ENCODE peak calls at places on chromosomes 11 and 22, in ten cellular contexts. H, Z, V, T, D, Q, J, A, M and S are unnamed samples.

GRCh38 chr22:31347251-31348008 is 1.3 kb upstream of the PATZ1 start:
- DNase-seq in H (peak), Z (peak), V (no peak), T (peak), D (peak), Q (no peak), J (no peak), A (peak), M (peak), S (peak)

GRCh38 chr22:28903080-28903479 is 19.7 kb downstream of the ZNRF3 start:
- DNase-seq in H (peak), Z (no peak), V (no peak), T (no peak), D (no peak), Q (no peak), J (no peak), A (no peak), M (no peak), S (no peak)

GRCh38 chr11:14359573-14360031 is 619 bp upstream of the RRAS2 start:
- DNase-seq in H (no peak), Z (peak), V (no peak), T (no peak), D (no peak), Q (no peak), J (no peak), A (no peak), M (no peak), S (no peak)

GRCh38 chr11:10660323-10660722 is 33.2 kb downstream of the IRAG1 start:
- DNase-seq in H (no peak), Z (no peak), V (no peak), T (no peak), D (no peak), Q (no peak), J (no peak), A (no peak), M (no peak), S (no peak)

GRCh38 chr22:29039148-29039547 is 22.5 kb downstream of the C22orf31 start:
- DNase-seq in H (no peak), Z (no peak), V (no peak), T (no peak), D (no peak), Q (no peak), J (no peak), A (no peak), M (no peak), S (no peak)

GRCh38 chr11:72652871-72653615 is 21.2 kb downstream of the PDE2A start:
- DNase-seq in H (no peak), Z (no peak), V (no peak), T (no peak), D (no peak), Q (no peak), J (no peak), A (no peak), M (no peak), S (no peak)

GRCh38 chr11:26777276-26777939 is 55.5 kb upstream of the SLC5A12 start:
- DNase-seq in H (no peak), Z (no peak), V (no peak), T (no peak), D (no peak), Q (no peak), J (no peak), A (no peak), M (no peak), S (no peak)

GRCh38 chr22:31137721-31138120 is 2.6 kb downstream of the PLA2G3 start:
- DNase-seq in H (no peak), Z (no peak), V (no peak), T (no peak), D (no peak), Q (no peak), J (no peak), A (no peak), M (no peak), S (no peak)

GRCh38 chr22:41256898-41257260 is 16.1 kb upstream of the CHADL start:
- DNase-seq in H (peak), Z (peak), V (no peak), T (no peak), D (no peak), Q (no peak), J (no peak), A (peak), M (no peak), S (peak)

GRCh38 chr11:76455331-76455730 is 10.5 kb downstream of the EMSY start:
- DNase-seq in H (no peak), Z (no peak), V (no peak), T (no peak), D (no peak), Q (no peak), J (no peak), A (peak), M (no peak), S (no peak)

GRCh38 chr22:36220457-36220921 is 18.8 kb downstream of the APOL2 start:
- DNase-seq in H (no peak), Z (peak), V (no peak), T (no peak), D (no peak), Q (no peak), J (no peak), A (peak), M (no peak), S (no peak)

GRCh38 chr11:128188346-128189115 is 398.8 kb downstream of the ETS1 start:
- DNase-seq in H (no peak), Z (no peak), V (no peak), T (no peak), D (no peak), Q (no peak), J (no peak), A (peak), M (no peak), S (no peak)

GRCh38 chr22:47189056-47189916 is 426.8 kb downstream of the TBC1D22A start:
- DNase-seq in H (no peak), Z (no peak), V (no peak), T (no peak), D (no peak), Q (no peak), J (no peak), A (no peak), M (peak), S (no peak)

GRCh38 chr11:117639601-117640000 is 157.4 kb downstream of the DSCAML1 start:
- DNase-seq in H (no peak), Z (no peak), V (no peak), T (no peak), D (no peak), Q (no peak), J (no peak), A (no peak), M (no peak), S (no peak)

GRCh38 chr11:70378506-70379134 is 19.7 kb upstream of the CTTN start:
- DNase-seq in H (no peak), Z (no peak), V (no peak), T (no peak), D (peak), Q (no peak), J (no peak), A (no peak), M (no peak), S (no peak)

GRCh38 chr11:47768090-47768620 is 1.0 kb upstream of the FNBP4 start:
- DNase-seq in H (peak), Z (peak), V (no peak), T (peak), D (peak), Q (peak), J (peak), A (peak), M (no peak), S (peak)

GRCh38 chr11:8017894-8018741 is 31.0 kb downstream of the EIF3F start:
- DNase-seq in H (no peak), Z (no peak), V (no peak), T (peak), D (no peak), Q (no peak), J (no peak), A (no peak), M (peak), S (no peak)

GRCh38 chr11:79209540-79210266 is 231.1 kb downstream of the TENM4 start:
- DNase-seq in H (peak), Z (peak), V (no peak), T (no peak), D (no peak), Q (no peak), J (no peak), A (no peak), M (no peak), S (peak)

GRCh38 chr11:86592659-86593451 is 79.6 kb downstream of the ME3 start:
- DNase-seq in H (no peak), Z (peak), V (peak), T (peak), D (peak), Q (peak), J (no peak), A (peak), M (no peak), S (no peak)

GRCh38 chr11:134224710-134225662 is 515 bp downstream of the VPS26B start:
- DNase-seq in H (peak), Z (peak), V (peak), T (peak), D (peak), Q (peak), J (no peak), A (no peak), M (no peak), S (no peak)

GRCh38 chr11:68040121-68040956 is 1.5 kb downstream of the TCIRG1 start:
- DNase-seq in H (peak), Z (peak), V (no peak), T (no peak), D (peak), Q (no peak), J (no peak), A (peak), M (peak), S (no peak)

GRCh38 chr11:134712228-134713145 is 300.4 kb upstream of the B3GAT1 start:
- DNase-seq in H (no peak), Z (no peak), V (no peak), T (no peak), D (no peak), Q (no peak), J (no peak), A (no peak), M (no peak), S (no peak)

GRCh38 chr11:20256925-20257324 is 96.7 kb upstream of the DBX1 start:
- DNase-seq in H (no peak), Z (no peak), V (no peak), T (no peak), D (no peak), Q (no peak), J (no peak), A (no peak), M (no peak), S (no peak)

GRCh38 chr11:36345084-36345511 is 49.0 kb downstream of the PRR5L start:
- DNase-seq in H (no peak), Z (no peak), V (no peak), T (no peak), D (no peak), Q (no peak), J (no peak), A (no peak), M (no peak), S (no peak)

GRCh38 chr22:50209893-50210292 is 9.1 kb downstream of the SELENOO start:
- DNase-seq in H (no peak), Z (peak), V (no peak), T (no peak), D (peak), Q (peak), J (no peak), A (no peak), M (no peak), S (no peak)

GRCh38 chr11:75326439-75326810 is 25.0 kb downstream of the ARRB1 start:
- DNase-seq in H (no peak), Z (no peak), V (no peak), T (no peak), D (no peak), Q (no peak), J (no peak), A (no peak), M (no peak), S (no peak)

GRCh38 chr11:17779861-17780594 is 45.4 kb downstream of the KCNC1 start:
- DNase-seq in H (no peak), Z (peak), V (no peak), T (no peak), D (no peak), Q (no peak), J (no peak), A (no peak), M (no peak), S (no peak)

GRCh38 chr11:26764825-26765224 is 43.0 kb upstream of the SLC5A12 start:
- DNase-seq in H (no peak), Z (no peak), V (no peak), T (no peak), D (no peak), Q (no peak), J (no peak), A (no peak), M (no peak), S (no peak)

GRCh38 chr11:408154-409007 is 6.4 kb downstream of the SIGIRR start:
- DNase-seq in H (no peak), Z (no peak), V (no peak), T (no peak), D (no peak), Q (no peak), J (no peak), A (no peak), M (no peak), S (no peak)

GRCh38 chr11:405976-406795 is 8.6 kb downstream of the SIGIRR start:
- DNase-seq in H (no peak), Z (no peak), V (no peak), T (no peak), D (no peak), Q (no peak), J (no peak), A (no peak), M (no peak), S (no peak)

GRCh38 chr11:405323-405975 is 9.3 kb downstream of the SIGIRR start:
- DNase-seq in H (peak), Z (no peak), V (no peak), T (no peak), D (no peak), Q (no peak), J (no peak), A (no peak), M (no peak), S (no peak)

GRCh38 chr11:407651-408080 is 7.1 kb downstream of the SIGIRR start:
- DNase-seq in H (no peak), Z (no peak), V (no peak), T (no peak), D (no peak), Q (no peak), J (no peak), A (no peak), M (no peak), S (no peak)

DNA sequence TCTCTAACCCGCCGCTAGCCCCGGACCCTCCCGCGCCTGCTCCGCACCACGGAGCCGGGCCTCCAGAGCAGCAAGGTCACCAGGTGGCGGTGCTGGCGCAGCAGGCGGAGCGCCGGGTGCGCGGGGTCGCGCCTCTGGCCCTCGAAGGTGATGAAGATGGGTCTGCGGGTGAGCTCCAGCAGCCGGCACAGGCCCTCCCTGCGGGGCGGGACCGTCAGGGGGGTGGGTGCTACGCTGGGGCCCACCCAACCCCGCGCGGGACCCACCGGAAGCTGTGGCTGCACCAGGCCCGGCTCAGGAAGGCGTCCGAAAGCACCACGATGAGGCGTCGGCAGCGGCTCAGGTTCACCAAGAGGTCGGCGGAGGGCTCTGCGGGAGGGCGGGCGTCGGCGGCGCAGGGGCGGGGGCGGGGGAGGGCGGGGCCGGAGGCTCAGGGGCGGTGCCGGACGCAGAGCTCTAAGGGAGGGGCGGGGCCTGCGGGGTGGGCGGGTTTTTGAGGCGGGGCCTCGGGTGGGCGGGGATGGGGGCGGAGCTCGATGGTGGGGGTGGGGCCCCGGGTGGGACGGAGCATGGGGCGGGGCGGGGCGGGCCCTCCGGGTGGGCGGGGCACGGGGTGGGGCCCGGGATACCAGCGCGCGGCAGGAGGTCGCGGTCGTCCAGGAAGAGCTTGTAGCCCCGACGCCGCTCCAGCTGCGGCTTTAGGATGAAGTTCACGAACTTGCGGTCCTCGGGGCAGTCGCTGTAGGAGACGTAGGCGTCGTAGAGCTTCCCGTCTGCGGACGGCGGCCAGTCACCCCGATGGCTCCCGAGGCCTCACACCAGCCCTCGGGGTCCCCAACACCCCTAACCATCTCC is 7.8 kb downstream of the SIGIRR start:
- DNase-seq in H (peak), Z (peak), V (no peak), T (peak), D (peak), Q (peak), J (no peak), A (peak), M (no peak), S (no peak)
- TF ChIP-seq CTCF in H (peak), Z (no peak), V (no peak), T (no peak), D (peak), Q (peak), J (no peak), A (no peak), M (no peak), S (no peak)

GRCh38 chr22:24068717-24069116 is 57.6 kb downstream of the CABIN1 start:
- DNase-seq in H (no peak), Z (no peak), V (no peak), T (no peak), D (no peak), Q (no peak), J (no peak), A (no peak), M (no peak), S (no peak)

GRCh38 chr22:24066260-24066659 is 55.2 kb downstream of the CABIN1 start:
- DNase-seq in H (no peak), Z (no peak), V (no peak), T (no peak), D (no peak), Q (no peak), J (no peak), A (no peak), M (no peak), S (no peak)

GRCh38 chr22:24067587-24068376 is 56.7 kb downstream of the CABIN1 start:
- DNase-seq in H (no peak), Z (no peak), V (no peak), T (peak), D (no peak), Q (no peak), J (no peak), A (no peak), M (no peak), S (peak)

GRCh38 chr22:24068377-24068680 is 57.2 kb downstream of the CABIN1 start:
- DNase-seq in H (no peak), Z (no peak), V (no peak), T (no peak), D (no peak), Q (no peak), J (no peak), A (no peak), M (no peak), S (no peak)

GRCh38 chr22:24066872-24067271 is 55.8 kb downstream of the CABIN1 start:
- DNase-seq in H (no peak), Z (no peak), V (no peak), T (no peak), D (no peak), Q (no peak), J (no peak), A (no peak), M (no peak), S (no peak)
- TF ChIP-seq CTCF in H (no peak), Z (no peak), V (no peak), T (no peak), D (no peak), Q (no peak), J (no peak), A (no peak), M (no peak), S (no peak)

GRCh38 chr11:2885017-2885675 is 429 bp downstream of the CDKN1C start:
- DNase-seq in H (peak), Z (peak), V (no peak), T (peak), D (no peak), Q (no peak), J (no peak), A (no peak), M (no peak), S (no peak)
- TF ChIP-seq CTCF in H (peak), Z (peak), V (peak), T (no peak), D (peak), Q (peak), J (no peak), A (no peak), M (peak), S (peak)

DNA sequence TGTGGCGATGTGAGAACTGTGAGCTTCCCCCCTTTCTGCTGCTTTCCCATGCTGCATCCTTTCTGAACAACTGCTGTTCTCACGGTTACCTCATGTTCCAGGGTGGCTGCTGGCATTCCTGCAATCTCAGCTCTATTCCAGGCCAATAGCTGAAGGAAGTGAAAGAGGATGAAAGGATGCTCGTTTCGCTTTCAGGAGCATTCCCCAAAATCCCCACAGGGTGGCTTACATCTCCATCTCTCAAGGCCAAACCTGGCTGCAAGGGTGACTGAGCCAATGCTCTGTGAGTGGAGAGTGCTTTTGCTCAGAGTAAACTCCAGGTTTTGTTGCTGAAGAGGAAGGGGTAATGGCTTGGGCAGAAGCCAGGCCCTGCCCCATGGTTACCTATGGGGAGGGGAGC is 848.2 kb downstream of the BRD1 start:
- DNase-seq in H (no peak), Z (no peak), V (no peak), T (no peak), D (no peak), Q (no peak), J (no peak), A (no peak), M (no peak), S (no peak)
- TF ChIP-seq CTCF in H (no peak), Z (peak), V (no peak), T (no peak), D (no peak), Q (no peak), J (no peak), A (no peak), M (no peak), S (peak)

DNA sequence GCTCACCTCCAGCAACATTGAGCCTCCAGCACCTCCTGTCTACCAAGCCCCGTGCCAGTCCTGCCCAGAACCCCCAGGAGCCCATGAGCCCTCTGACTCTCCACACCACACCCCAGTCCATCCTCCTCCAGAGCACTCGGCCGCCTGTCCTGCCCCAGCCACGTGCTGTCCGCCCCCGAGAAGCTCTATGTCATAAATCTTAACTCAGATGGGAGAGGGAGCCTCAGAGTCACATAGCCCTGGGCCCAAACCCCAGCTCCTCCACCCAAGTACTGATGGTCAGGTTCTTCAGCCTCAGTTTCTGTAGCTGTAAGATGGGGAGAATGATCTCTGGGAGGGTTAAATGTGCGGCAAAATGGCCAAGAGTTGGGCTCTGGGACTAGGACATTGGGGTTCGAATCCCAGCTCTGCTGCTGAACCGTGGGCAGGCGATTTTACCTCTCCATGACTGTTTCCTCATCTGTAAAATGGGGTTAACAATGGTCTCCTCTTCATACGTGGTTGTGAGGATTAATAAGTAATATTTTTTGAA is 27.8 kb downstream of the CYTH4 start:
- DNase-seq in H (no peak), Z (no peak), V (no peak), T (no peak), D (no peak), Q (no peak), J (no peak), A (no peak), M (no peak), S (no peak)
- TF ChIP-seq CTCF in H (no peak), Z (no peak), V (no peak), T (no peak), D (no peak), Q (no peak), J (no peak), A (no peak), M (no peak), S (no peak)